ENCODE peak calls at places on chromosomes 12 and 14, in five cellular contexts. R, N, A, K and L are unnamed samples.

GRCh38 chr12:128752386-128752785 is 71.4 kb downstream of the SLC15A4 start:
- DNase-seq in R (no peak), N (no peak), A (no peak), K (no peak), L (no peak)

GRCh38 chr14:75047506-75047905 is 3.8 kb downstream of the MLH3 start:
- DNase-seq in R (no peak), N (no peak), A (no peak), K (no peak), L (no peak)

GRCh38 chr14:102688290-102688689 is 89.0 kb upstream of the TRAF3 start:
- DNase-seq in R (no peak), N (no peak), A (no peak), K (no peak), L (no peak)

GRCh38 chr12:98745578-98746391 is 100.7 kb downstream of the APAF1 start:
- DNase-seq in R (no peak), N (no peak), A (no peak), K (no peak), L (no peak)

GRCh38 chr12:50641566-50641965 is 122.3 kb upstream of the ATF1 start:
- DNase-seq in R (no peak), N (no peak), A (no peak), K (no peak), L (no peak)

GRCh38 chr14:101500061-101500460 is 61.2 kb upstream of the DIO3 start:
- DNase-seq in R (no peak), N (no peak), A (no peak), K (peak), L (peak)

GRCh38 chr12:121580959-121581680 is at the start of gene KDM2B:
- DNase-seq in R (peak), N (peak), A (peak), K (no peak), L (no peak)

GRCh38 chr14:53534841-53535240 is 381.7 kb upstream of the DDHD1 start:
- DNase-seq in R (no peak), N (no peak), A (no peak), K (no peak), L (no peak)

GRCh38 chr14:103512701-103513611 is 9.7 kb downstream of the CKB start:
- DNase-seq in R (peak), N (peak), A (peak), K (peak), L (peak)

GRCh38 chr12:80877706-80878384 is 59.9 kb downstream of the LIN7A start:
- DNase-seq in R (no peak), N (no peak), A (no peak), K (no peak), L (no peak)

GRCh38 chr12:401235-402126 is at the start of gene CCDC77:
- DNase-seq in R (peak), N (peak), A (peak), K (peak), L (peak)

GRCh38 chr14:89455412-89455811 is 38.4 kb upstream of the FOXN3 start:
- DNase-seq in R (peak), N (peak), A (no peak), K (no peak), L (no peak)

GRCh38 chr14:58118097-58118496 is 33.9 kb downstream of the ARMH4 start:
- DNase-seq in R (no peak), N (no peak), A (no peak), K (no peak), L (no peak)

GRCh38 chr12:89261982-89262381 is 90.3 kb downstream of the DUSP6 start:
- DNase-seq in R (no peak), N (no peak), A (no peak), K (no peak), L (no peak)

GRCh38 chr12:79988368-79988767 is 53.5 kb upstream of the PPP1R12A start:
- DNase-seq in R (no peak), N (no peak), A (no peak), K (no peak), L (no peak)

GRCh38 chr14:97603201-97603600 is 806.0 kb downstream of the VRK1 start:
- DNase-seq in R (no peak), N (no peak), A (no peak), K (no peak), L (no peak)

GRCh38 chr12:123063535-123063934 is 83.1 kb downstream of the ARL6IP4 start:
- DNase-seq in R (no peak), N (no peak), A (no peak), K (no peak), L (no peak)

GRCh38 chr14:91416744-91417133 is 881 bp downstream of the CCDC88C start:
- DNase-seq in R (peak), N (peak), A (peak), K (peak), L (no peak)

GRCh38 chr12:105069936-105070702 is 14.1 kb downstream of the ALDH1L2 start:
- DNase-seq in R (no peak), N (no peak), A (no peak), K (no peak), L (no peak)

GRCh38 chr12:70785896-70786295 is 134.6 kb downstream of the PTPRR start:
- DNase-seq in R (no peak), N (no peak), A (no peak), K (no peak), L (no peak)

GRCh38 chr12:5969156-5969973 is 24.3 kb upstream of the ANO2 start:
- DNase-seq in R (no peak), N (no peak), A (no peak), K (no peak), L (no peak)

GRCh38 chr14:105473033-105473676 is 1.5 kb upstream of the CRIP2 start:
- DNase-seq in R (no peak), N (no peak), A (no peak), K (no peak), L (no peak)

GRCh38 chr12:66662179-66662578 is 16.7 kb downstream of the GRIP1 start:
- DNase-seq in R (no peak), N (no peak), A (no peak), K (no peak), L (no peak)

GRCh38 chr12:26271889-26272492 is 76.6 kb downstream of the SSPN start:
- DNase-seq in R (peak), N (peak), A (peak), K (peak), L (no peak)

GRCh38 chr14:22878271-22879246 is 4.5 kb upstream of the REM2 start:
- DNase-seq in R (no peak), N (no peak), A (no peak), K (no peak), L (no peak)

GRCh38 chr12:56127888-56128668 is at the start of gene ESYT1:
- DNase-seq in R (peak), N (peak), A (peak), K (peak), L (peak)
- TF ChIP-seq POLR2AphosphoS5 in R (peak), N (peak), A (peak), K (peak), L (peak)

GRCh38 chr12:96211989-96212388 is 17.8 kb downstream of the ELK3 start:
- DNase-seq in R (no peak), N (no peak), A (no peak), K (no peak), L (no peak)
- TF ChIP-seq POLR2A in R (no peak), N (no peak), A (no peak), K (no peak), L (no peak)

DNA sequence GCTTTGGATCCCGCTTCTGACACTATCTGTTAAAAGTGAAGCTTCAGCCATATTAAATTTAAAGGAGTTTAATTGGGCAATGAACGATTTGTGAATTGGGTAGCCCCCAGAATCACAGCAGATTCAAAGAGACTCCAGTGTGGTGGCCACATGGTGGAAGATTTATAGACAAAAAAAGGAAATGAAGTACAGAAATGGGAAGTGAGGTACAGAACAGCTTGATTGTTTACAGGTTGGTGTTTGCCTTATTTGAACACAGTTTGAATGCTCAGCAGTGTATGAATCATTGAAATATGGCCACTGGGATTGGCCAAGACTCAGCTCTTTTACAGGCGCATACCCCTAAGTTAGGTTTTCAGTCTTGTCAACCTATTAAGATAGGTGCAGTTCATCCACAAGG is 21.9 kb downstream of the CCDC91 start:
- DNase-seq in R (no peak), N (no peak), A (no peak), K (no peak), L (no peak)
- H3K27ac ChIP-seq in R (no peak), N (no peak), A (no peak), K (no peak), L (no peak)

DNA sequence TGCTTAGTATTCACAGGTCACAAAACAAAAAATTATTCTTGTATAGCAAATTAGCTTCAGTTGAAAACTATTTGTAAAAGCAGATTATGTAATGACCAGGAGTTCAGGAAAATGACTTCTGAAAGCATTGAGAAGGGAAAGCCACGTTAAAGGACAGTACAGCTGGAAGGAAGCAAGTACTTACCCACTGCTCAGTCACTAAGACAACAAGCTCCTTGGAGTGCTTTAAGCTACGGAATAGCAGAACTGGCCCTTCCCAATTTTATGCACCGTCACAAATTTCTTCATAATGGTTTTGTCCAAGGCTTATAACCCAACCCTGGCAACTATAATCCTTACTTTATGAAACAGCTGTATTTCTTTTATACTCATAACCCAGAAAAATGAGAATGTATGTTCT is 13.0 kb upstream of the SNAPC1 start:
- DNase-seq in R (no peak), N (no peak), A (no peak), K (no peak), L (no peak)
- TF ChIP-seq POLR2AphosphoS5 in R (no peak), N (no peak), A (no peak), K (peak), L (no peak)

GRCh38 chr12:110280784-110281548 is at the start of gene ATP2A2:
- DNase-seq in R (peak), N (peak), A (peak), K (peak), L (peak)
- TF ChIP-seq POLR2A in R (peak), N (peak), A (peak), K (no peak), L (peak)

DNA sequence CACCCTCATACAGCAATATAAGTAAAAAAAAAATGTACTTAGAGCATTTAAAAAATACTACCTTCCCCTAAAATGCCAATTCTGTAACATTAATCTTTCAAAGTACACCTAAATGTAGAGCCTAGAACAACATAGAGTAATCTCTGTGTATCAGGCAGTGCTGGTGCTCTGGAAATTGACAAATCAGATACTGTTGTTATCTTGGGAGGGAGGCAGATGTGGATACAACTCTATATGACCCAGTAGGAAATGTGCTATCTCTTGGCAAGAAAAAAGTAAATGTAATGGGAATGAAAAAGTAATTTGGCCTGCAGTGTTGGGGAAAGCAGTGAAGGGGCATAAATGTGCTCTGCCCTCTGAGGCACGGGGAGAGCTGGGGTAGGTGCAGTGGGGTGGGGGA is 62.7 kb downstream of the NIN start:
- DNase-seq in R (no peak), N (no peak), A (no peak), K (no peak), L (no peak)
- H3K27ac ChIP-seq in R (no peak), N (no peak), A (peak), K (no peak), L (no peak)